ENCODE peak calls at places on chromosomes 4 and X, in seven cellular contexts. One of them, this sample, is unnamed.

GRCh38 chr4:102430511-102430910 is 70.6 kb upstream of the NFKB1 start:
- DNase-seq in KBM-7: peak
- DNase-seq in brain microvascular endothelial cell: no peak
- DNase-seq in RWPE1: no peak
- DNase-seq in retina: no peak
- DNase-seq in hypothalamus: no peak
- DNase-seq in neural progenitor cell: no peak
- DNase-seq in this sample: no peak

GRCh38 chr4:84809946-84810345 is 156.5 kb downstream of the WDFY3 start:
- DNase-seq in RWPE1: no peak
- DNase-seq in neural progenitor cell: no peak
- DNase-seq in brain microvascular endothelial cell: no peak
- DNase-seq in KBM-7: no peak
- DNase-seq in retina: no peak
- DNase-seq in hypothalamus: no peak
- DNase-seq in this sample: no peak

GRCh38 chrX:71095971-71096701 is 485 bp downstream of the FOXO4 start:
- DNase-seq in KBM-7: peak
- DNase-seq in brain microvascular endothelial cell: no peak
- DNase-seq in RWPE1: peak
- DNase-seq in hypothalamus: no peak
- DNase-seq in neural progenitor cell: peak
- DNase-seq in retina: peak
- DNase-seq in this sample: no peak

GRCh38 chr4:128163177-128164117 is 102.3 kb downstream of the LARP1B start:
- DNase-seq in brain microvascular endothelial cell: no peak
- DNase-seq in neural progenitor cell: no peak
- DNase-seq in retina: no peak
- DNase-seq in hypothalamus: no peak
- DNase-seq in RWPE1: peak
- DNase-seq in KBM-7: no peak
- DNase-seq in this sample: no peak

GRCh38 chr4:38416450-38417014 is 247.5 kb upstream of the KLF3 start:
- DNase-seq in RWPE1: no peak
- DNase-seq in KBM-7: no peak
- DNase-seq in hypothalamus: no peak
- DNase-seq in retina: no peak
- DNase-seq in brain microvascular endothelial cell: no peak
- DNase-seq in neural progenitor cell: no peak
- DNase-seq in this sample: no peak

GRCh38 chr4:15077969-15078368 is 75.7 kb downstream of the CPEB2 start:
- DNase-seq in retina: no peak
- DNase-seq in RWPE1: no peak
- DNase-seq in KBM-7: no peak
- DNase-seq in brain microvascular endothelial cell: peak
- DNase-seq in hypothalamus: no peak
- DNase-seq in neural progenitor cell: no peak
- DNase-seq in this sample: no peak

GRCh38 chr4:156291317-156291716 is 337.7 kb upstream of the CTSO start:
- DNase-seq in brain microvascular endothelial cell: peak
- DNase-seq in retina: no peak
- DNase-seq in KBM-7: no peak
- DNase-seq in neural progenitor cell: no peak
- DNase-seq in hypothalamus: no peak
- DNase-seq in RWPE1: peak
- DNase-seq in this sample: no peak

GRCh38 chr4:134201216-134202098 is at the start of gene PABPC4L:
- DNase-seq in hypothalamus: no peak
- DNase-seq in KBM-7: peak
- DNase-seq in RWPE1: peak
- DNase-seq in brain microvascular endothelial cell: peak
- DNase-seq in neural progenitor cell: peak
- DNase-seq in retina: peak
- DNase-seq in this sample: peak

GRCh38 chr4:108700358-108700757 is 50.0 kb downstream of the OSTC start:
- DNase-seq in RWPE1: no peak
- DNase-seq in neural progenitor cell: no peak
- DNase-seq in brain microvascular endothelial cell: no peak
- DNase-seq in retina: no peak
- DNase-seq in KBM-7: no peak
- DNase-seq in hypothalamus: no peak
- DNase-seq in this sample: no peak

GRCh38 chrX:111483140-111483539 is 28.3 kb upstream of the SERTM2 start:
- DNase-seq in hypothalamus: no peak
- DNase-seq in RWPE1: no peak
- DNase-seq in brain microvascular endothelial cell: no peak
- DNase-seq in KBM-7: no peak
- DNase-seq in neural progenitor cell: no peak
- DNase-seq in retina: no peak
- DNase-seq in this sample: no peak

GRCh38 chrX:77937291-77937690 is 26.8 kb downstream of the ATP7A start:
- DNase-seq in hypothalamus: no peak
- DNase-seq in RWPE1: peak
- DNase-seq in brain microvascular endothelial cell: no peak
- DNase-seq in neural progenitor cell: no peak
- DNase-seq in retina: no peak
- DNase-seq in KBM-7: no peak
- DNase-seq in this sample: no peak

GRCh38 chr4:37922323-37922722 is 31.4 kb downstream of the TBC1D1 start:
- DNase-seq in brain microvascular endothelial cell: peak
- DNase-seq in RWPE1: no peak
- DNase-seq in retina: no peak
- DNase-seq in KBM-7: no peak
- DNase-seq in neural progenitor cell: no peak
- DNase-seq in hypothalamus: no peak
- DNase-seq in this sample: no peak

GRCh38 chr4:25174674-25175073 is 14.4 kb upstream of the SEPSECS start:
- DNase-seq in retina: no peak
- DNase-seq in KBM-7: no peak
- DNase-seq in RWPE1: peak
- DNase-seq in hypothalamus: no peak
- DNase-seq in neural progenitor cell: no peak
- DNase-seq in brain microvascular endothelial cell: no peak
- DNase-seq in this sample: no peak

GRCh38 chrX:48703642-48704481 is 7.3 kb downstream of the SUV39H1 start:
- DNase-seq in neural progenitor cell: no peak
- DNase-seq in KBM-7: no peak
- DNase-seq in retina: no peak
- DNase-seq in brain microvascular endothelial cell: no peak
- DNase-seq in hypothalamus: no peak
- DNase-seq in RWPE1: peak
- DNase-seq in this sample: no peak

GRCh38 chr4:81722229-81722900 is 250.7 kb upstream of the RASGEF1B start:
- DNase-seq in RWPE1: no peak
- DNase-seq in retina: peak
- DNase-seq in KBM-7: no peak
- DNase-seq in brain microvascular endothelial cell: no peak
- DNase-seq in hypothalamus: no peak
- DNase-seq in neural progenitor cell: peak
- DNase-seq in this sample: peak

GRCh38 chr4:4256799-4257198 is 8.8 kb upstream of the TMEM128 start:
- DNase-seq in hypothalamus: no peak
- DNase-seq in retina: no peak
- DNase-seq in KBM-7: no peak
- DNase-seq in RWPE1: no peak
- DNase-seq in neural progenitor cell: no peak
- DNase-seq in brain microvascular endothelial cell: no peak
- DNase-seq in this sample: no peak

This sample was measured in neuronal stem cell.